ENCODE peak calls at places on chromosomes 16 and 17, in four cellular contexts. One of them, this sample, is unnamed.

GRCh38 chr16:88334517-88335149 is 48.1 kb upstream of the ZNF469 start:
- DNase-seq in IMR-90: no peak
- DNase-seq in AG10803: no peak
- DNase-seq in AG04450: no peak
- DNase-seq in this sample: no peak

GRCh38 chr16:10937068-10937859 is 5.0 kb downstream of the DEXI start:
- DNase-seq in AG10803: no peak
- DNase-seq in IMR-90: no peak
- DNase-seq in AG04450: no peak
- DNase-seq in this sample: no peak

GRCh38 chr16:57589374-57589773 is 39.1 kb upstream of the ADGRG1 start:
- DNase-seq in AG10803: no peak
- DNase-seq in IMR-90: no peak
- DNase-seq in AG04450: no peak
- DNase-seq in this sample: no peak

GRCh38 chr17:66283971-66284370 is 18.4 kb upstream of the PRKCA start:
- DNase-seq in AG10803: no peak
- DNase-seq in IMR-90: peak
- DNase-seq in AG04450: no peak
- DNase-seq in this sample: no peak

GRCh38 chr17:57545836-57546305 is 199.2 kb downstream of the CCDC182 start:
- DNase-seq in AG10803: no peak
- DNase-seq in IMR-90: no peak
- DNase-seq in AG04450: no peak
- DNase-seq in this sample: no peak

GRCh38 chr16:74160759-74161158 is 135.9 kb upstream of the PSMD7 start:
- DNase-seq in IMR-90: no peak
- DNase-seq in AG04450: no peak
- DNase-seq in AG10803: no peak
- DNase-seq in this sample: no peak

GRCh38 chr16:30005341-30006094 is 5.3 kb downstream of the DOC2A start:
- DNase-seq in AG10803: peak
- DNase-seq in IMR-90: peak
- DNase-seq in AG04450: no peak
- DNase-seq in this sample: peak

GRCh38 chr17:47803751-47804150 is 17.8 kb downstream of the OSBPL7 start:
- DNase-seq in AG10803: no peak
- DNase-seq in AG04450: no peak
- DNase-seq in IMR-90: no peak
- DNase-seq in this sample: no peak

GRCh38 chr17:57876866-57877237 is 27.0 kb upstream of the MRPS23 start:
- DNase-seq in AG10803: no peak
- DNase-seq in AG04450: no peak
- DNase-seq in IMR-90: no peak
- DNase-seq in this sample: no peak

GRCh38 chr17:78325076-78325712 is 34.7 kb downstream of the SOCS3 start:
- DNase-seq in AG10803: peak
- DNase-seq in AG04450: no peak
- DNase-seq in IMR-90: peak
- DNase-seq in this sample: peak

GRCh38 chr17:47820023-47820789 is 1.4 kb downstream of the OSBPL7 start:
- DNase-seq in AG04450: no peak
- DNase-seq in IMR-90: no peak
- DNase-seq in AG10803: no peak
- DNase-seq in this sample: no peak

GRCh38 chr16:82368041-82368440 is 198.0 kb upstream of the MPHOSPH6 start:
- DNase-seq in AG10803: peak
- DNase-seq in IMR-90: peak
- DNase-seq in AG04450: no peak
- DNase-seq in this sample: peak

GRCh38 chr16:24737391-24737871 is 8.0 kb downstream of the TNRC6A start:
- DNase-seq in AG04450: no peak
- DNase-seq in AG10803: peak
- DNase-seq in IMR-90: peak
- DNase-seq in this sample: peak

GRCh38 chr17:44007346-44008204 is 3.2 kb downstream of the NAGS start:
- DNase-seq in AG10803: no peak
- DNase-seq in IMR-90: no peak
- DNase-seq in AG04450: no peak
- DNase-seq in this sample: no peak

GRCh38 chr16:11963706-11964105 is 1.3 kb upstream of the TNFRSF17 start:
- DNase-seq in AG04450: no peak
- DNase-seq in IMR-90: no peak
- DNase-seq in AG10803: no peak
- DNase-seq in this sample: no peak

GRCh38 chr17:64698725-64699124 is 36.6 kb upstream of the SMURF2 start:
- DNase-seq in AG04450: no peak
- DNase-seq in IMR-90: peak
- DNase-seq in AG10803: peak
- DNase-seq in this sample: no peak

GRCh38 chr17:43006639-43007551 is at the start of gene IFI35:
- DNase-seq in AG10803: peak
- DNase-seq in IMR-90: peak
- DNase-seq in AG04450: peak
- DNase-seq in this sample: peak

GRCh38 chr16:51008037-51008436 is 143.0 kb downstream of the SALL1 start:
- DNase-seq in IMR-90: no peak
- DNase-seq in AG04450: no peak
- DNase-seq in AG10803: no peak
- DNase-seq in this sample: no peak

GRCh38 chr16:65895486-65895885 is 471.0 kb upstream of the CDH5 start:
- DNase-seq in AG04450: no peak
- DNase-seq in AG10803: no peak
- DNase-seq in IMR-90: no peak
- DNase-seq in this sample: no peak

GRCh38 chr16:71933913-71934696 is 38.8 kb downstream of the IST1 start:
- DNase-seq in AG04450: no peak
- DNase-seq in AG10803: peak
- DNase-seq in IMR-90: peak
- DNase-seq in this sample: no peak

GRCh38 chr17:7023576-7024401 is 939 bp downstream of the BCL6B start:
- DNase-seq in AG04450: no peak
- DNase-seq in IMR-90: peak
- DNase-seq in AG10803: peak
- DNase-seq in this sample: peak

DNA sequence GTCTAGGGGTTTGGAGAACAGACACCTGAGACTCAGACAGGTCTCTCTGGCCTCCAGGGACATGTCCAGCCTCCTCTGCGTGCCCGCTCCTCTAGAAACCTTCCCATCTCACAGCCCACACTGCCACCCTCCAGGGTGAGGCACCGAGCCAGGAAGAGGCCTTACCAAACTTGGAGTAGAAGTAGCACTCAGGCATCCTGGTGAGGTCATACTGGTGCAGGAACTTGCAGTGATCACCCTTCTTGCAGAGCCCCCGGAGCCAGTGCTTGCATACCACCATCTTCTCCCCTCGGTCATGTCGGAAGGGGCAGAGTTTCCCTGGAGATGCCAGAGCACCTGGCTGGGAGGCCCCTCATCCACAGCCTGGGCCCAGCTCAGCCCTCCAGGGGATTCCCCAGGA is 4.2 kb downstream of the CPSF4L start:
- DNase-seq in AG10803: no peak
- DNase-seq in AG04450: no peak
- DNase-seq in IMR-90: no peak
- DNase-seq in this sample: no peak
- TF ChIP-seq CTCF in AG10803: no peak
- TF ChIP-seq CTCF in AG04450: no peak
- TF ChIP-seq CTCF in IMR-90: no peak
- TF ChIP-seq CTCF in this sample: no peak

GRCh38 chr17:29619251-29619650 is 3.5 kb downstream of the CORO6 start:
- DNase-seq in AG04450: no peak
- DNase-seq in IMR-90: peak
- DNase-seq in AG10803: peak
- DNase-seq in this sample: peak

GRCh38 chr17:29617125-29617480 is 5.6 kb downstream of the CORO6 start:
- DNase-seq in IMR-90: peak
- DNase-seq in AG04450: no peak
- DNase-seq in AG10803: peak
- DNase-seq in this sample: peak

GRCh38 chr17:29616300-29617048 is 6.2 kb downstream of the CORO6 start:
- DNase-seq in AG10803: no peak
- DNase-seq in IMR-90: no peak
- DNase-seq in AG04450: no peak
- DNase-seq in this sample: no peak

GRCh38 chr17:29618272-29619065 is 4.2 kb downstream of the CORO6 start:
- DNase-seq in AG04450: no peak
- DNase-seq in AG10803: no peak
- DNase-seq in IMR-90: no peak
- DNase-seq in this sample: no peak

GRCh38 chr17:29617481-29618271 is 5.0 kb downstream of the CORO6 start:
- DNase-seq in AG04450: no peak
- DNase-seq in AG10803: peak
- DNase-seq in IMR-90: peak
- DNase-seq in this sample: peak
- H3K4me3 ChIP-seq in AG04450: peak
- H3K4me3 ChIP-seq in AG10803: peak
- H3K4me3 ChIP-seq in IMR-90: no peak
- H3K4me3 ChIP-seq in this sample: peak

DNA sequence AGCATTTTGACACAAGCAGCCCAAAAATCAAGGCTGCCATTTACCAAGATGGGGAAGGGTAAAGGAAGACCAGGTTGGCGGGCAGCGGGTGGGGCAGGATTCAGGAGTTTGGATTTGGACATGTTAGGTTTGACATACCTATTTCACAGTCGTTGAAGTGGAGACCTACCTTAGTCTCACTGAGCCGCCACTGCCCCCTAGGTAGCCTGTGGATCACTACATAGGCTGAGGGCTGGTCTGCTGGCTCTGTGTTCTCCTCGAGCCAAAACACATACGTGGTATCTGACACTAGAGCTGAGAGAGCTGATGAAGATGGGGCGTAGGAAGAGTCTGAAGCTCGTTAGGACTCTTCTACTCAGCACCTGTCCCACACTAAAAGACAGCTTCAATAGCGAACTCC is 115.1 kb downstream of the HIC1 start:
- DNase-seq in AG04450: no peak
- DNase-seq in IMR-90: no peak
- DNase-seq in AG10803: no peak
- DNase-seq in this sample: no peak
- TF ChIP-seq CTCF in AG04450: peak
- TF ChIP-seq CTCF in IMR-90: no peak
- TF ChIP-seq CTCF in AG10803: no peak
- TF ChIP-seq CTCF in this sample: peak

GRCh38 chr16:3984111-3985060 is 103.9 kb upstream of the CREBBP start:
- DNase-seq in IMR-90: no peak
- DNase-seq in AG10803: no peak
- DNase-seq in AG04450: no peak
- DNase-seq in this sample: no peak

GRCh38 chr16:3988824-3989223 is 108.3 kb upstream of the CREBBP start:
- DNase-seq in AG04450: no peak
- DNase-seq in AG10803: no peak
- DNase-seq in IMR-90: no peak
- DNase-seq in this sample: no peak

GRCh38 chr16:3986235-3986544 is 105.7 kb upstream of the CREBBP start:
- DNase-seq in AG10803: no peak
- DNase-seq in AG04450: no peak
- DNase-seq in IMR-90: no peak
- DNase-seq in this sample: no peak

GRCh38 chr16:3983081-3983520 is 102.6 kb upstream of the CREBBP start:
- DNase-seq in AG04450: no peak
- DNase-seq in AG10803: peak
- DNase-seq in IMR-90: peak
- DNase-seq in this sample: peak

GRCh38 chr16:3987231-3987630 is 106.7 kb upstream of the CREBBP start:
- DNase-seq in AG04450: no peak
- DNase-seq in IMR-90: no peak
- DNase-seq in AG10803: no peak
- DNase-seq in this sample: no peak
- H3K4me3 ChIP-seq in AG04450: no peak
- H3K4me3 ChIP-seq in IMR-90: no peak
- H3K4me3 ChIP-seq in AG10803: no peak
- H3K4me3 ChIP-seq in this sample: no peak

DNA sequence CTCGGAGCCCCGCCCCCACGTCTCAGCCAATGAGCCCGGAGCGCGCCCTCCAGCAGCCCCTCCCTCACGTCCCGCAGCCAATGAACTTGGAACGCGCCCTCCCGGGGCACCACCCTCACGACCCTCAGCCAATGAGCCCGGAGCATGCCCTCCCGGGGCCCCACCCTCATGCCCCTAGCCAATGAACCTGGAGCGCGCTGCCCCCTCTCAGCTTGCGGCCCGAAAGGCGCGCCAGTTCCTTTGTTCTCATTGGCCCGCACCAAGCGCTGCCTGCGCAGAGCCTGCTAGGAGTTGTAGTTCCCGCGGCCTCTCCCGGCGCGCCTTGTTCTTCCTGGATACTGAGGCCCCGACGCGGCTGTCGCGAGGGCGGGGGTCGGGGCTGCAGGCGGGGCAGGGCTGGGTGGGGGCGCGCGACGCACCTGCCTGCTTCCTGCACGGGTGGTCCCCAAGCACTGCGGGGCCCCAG is at the start of gene LRRC45:
- DNase-seq in AG04450: peak
- DNase-seq in AG10803: peak
- DNase-seq in IMR-90: peak
- DNase-seq in this sample: peak
- TF ChIP-seq CTCF in AG04450: no peak
- TF ChIP-seq CTCF in AG10803: no peak
- TF ChIP-seq CTCF in IMR-90: no peak
- TF ChIP-seq CTCF in this sample: no peak

GRCh38 chr17:36761203-36761945 is 160.0 kb downstream of the MRM1 start:
- DNase-seq in AG10803: no peak
- DNase-seq in AG04450: no peak
- DNase-seq in IMR-90: no peak
- DNase-seq in this sample: no peak
- H3K4me3 ChIP-seq in AG10803: no peak
- H3K4me3 ChIP-seq in AG04450: no peak
- H3K4me3 ChIP-seq in IMR-90: no peak
- H3K4me3 ChIP-seq in this sample: no peak

GRCh38 chr16:5578980-5579379 is 481.4 kb upstream of the EEF2KMT start:
- DNase-seq in AG10803: no peak
- DNase-seq in AG04450: no peak
- DNase-seq in IMR-90: no peak
- DNase-seq in this sample: no peak
- TF ChIP-seq CTCF in AG10803: no peak
- TF ChIP-seq CTCF in AG04450: no peak
- TF ChIP-seq CTCF in IMR-90: no peak
- TF ChIP-seq CTCF in this sample: no peak

GRCh38 chr16:15948532-15949209 is 745 bp upstream of the ABCC1 start:
- DNase-seq in AG10803: no peak
- DNase-seq in IMR-90: no peak
- DNase-seq in AG04450: no peak
- DNase-seq in this sample: no peak
- H3K4me3 ChIP-seq in AG10803: peak
- H3K4me3 ChIP-seq in IMR-90: peak
- H3K4me3 ChIP-seq in AG04450: peak
- H3K4me3 ChIP-seq in this sample: peak

This sample was measured in fibroblast of pulmonary artery.